ENCODE peak calls at places on chromosomes 4 and X, in four cellular contexts. One of them, this sample, is unnamed.

GRCh38 chrX:19964017-19964710 is 26.7 kb downstream of the BCLAF3 start:
- DNase-seq in transverse colon: no peak
- DNase-seq in suprapubic skin: no peak
- DNase-seq in K562: no peak
- DNase-seq in this sample: no peak

GRCh38 chrX:103608305-103608963 is 671 bp downstream of the TCEAL3 start:
- DNase-seq in transverse colon: no peak
- DNase-seq in suprapubic skin: no peak
- DNase-seq in K562: no peak
- DNase-seq in this sample: no peak

GRCh38 chr4:67167849-67168248 is 377.5 kb downstream of the CENPC start:
- DNase-seq in transverse colon: no peak
- DNase-seq in suprapubic skin: no peak
- DNase-seq in K562: no peak
- DNase-seq in this sample: no peak

GRCh38 chr4:32025840-32026459 is 1305.8 kb downstream of the PCDH7 start:
- DNase-seq in transverse colon: peak
- DNase-seq in suprapubic skin: no peak
- DNase-seq in K562: no peak
- DNase-seq in this sample: no peak

GRCh38 chr4:182238355-182238931 is 4.8 kb upstream of the TENM3 start:
- DNase-seq in transverse colon: no peak
- DNase-seq in suprapubic skin: no peak
- DNase-seq in K562: no peak
- DNase-seq in this sample: no peak

GRCh38 chr4:8488791-8489369 is 48.3 kb downstream of the TRMT44 start:
- DNase-seq in transverse colon: no peak
- DNase-seq in suprapubic skin: no peak
- DNase-seq in K562: no peak
- DNase-seq in this sample: no peak

GRCh38 chrX:10398271-10398670 is 222.1 kb downstream of the MID1 start:
- DNase-seq in transverse colon: no peak
- DNase-seq in suprapubic skin: no peak
- DNase-seq in K562: no peak
- DNase-seq in this sample: no peak

GRCh38 chr4:83771113-83771705 is 235.3 kb downstream of the GPAT3 start:
- DNase-seq in transverse colon: peak
- DNase-seq in suprapubic skin: no peak
- DNase-seq in K562: peak
- DNase-seq in this sample: no peak

GRCh38 chrX:8192276-8192675 is 21.2 kb upstream of the VCX2 start:
- DNase-seq in transverse colon: no peak
- DNase-seq in suprapubic skin: no peak
- DNase-seq in K562: no peak
- DNase-seq in this sample: no peak

GRCh38 chr4:2059726-2060577 is 825 bp downstream of the NAT8L start:
- DNase-seq in transverse colon: no peak
- DNase-seq in suprapubic skin: no peak
- DNase-seq in K562: peak
- DNase-seq in this sample: no peak

GRCh38 chr4:6239486-6239885 is 30.2 kb upstream of the WFS1 start:
- DNase-seq in transverse colon: no peak
- DNase-seq in suprapubic skin: no peak
- DNase-seq in K562: no peak
- DNase-seq in this sample: peak

GRCh38 chr4:13541176-13541604 is 3.1 kb downstream of the NKX3-2 start:
- DNase-seq in transverse colon: no peak
- DNase-seq in suprapubic skin: no peak
- DNase-seq in K562: no peak
- DNase-seq in this sample: peak

GRCh38 chr4:3689006-3689405 is 77.2 kb upstream of the ADRA2C start:
- DNase-seq in transverse colon: no peak
- DNase-seq in suprapubic skin: peak
- DNase-seq in K562: peak
- DNase-seq in this sample: peak

GRCh38 chrX:40253770-40254169 is 156.0 kb upstream of the BCOR start:
- DNase-seq in transverse colon: no peak
- DNase-seq in suprapubic skin: no peak
- DNase-seq in K562: peak
- DNase-seq in this sample: no peak
- TF ChIP-seq EP300 in transverse colon: no peak
- TF ChIP-seq EP300 in suprapubic skin: no peak
- TF ChIP-seq EP300 in K562: no peak
- TF ChIP-seq EP300 in this sample: no peak

DNA sequence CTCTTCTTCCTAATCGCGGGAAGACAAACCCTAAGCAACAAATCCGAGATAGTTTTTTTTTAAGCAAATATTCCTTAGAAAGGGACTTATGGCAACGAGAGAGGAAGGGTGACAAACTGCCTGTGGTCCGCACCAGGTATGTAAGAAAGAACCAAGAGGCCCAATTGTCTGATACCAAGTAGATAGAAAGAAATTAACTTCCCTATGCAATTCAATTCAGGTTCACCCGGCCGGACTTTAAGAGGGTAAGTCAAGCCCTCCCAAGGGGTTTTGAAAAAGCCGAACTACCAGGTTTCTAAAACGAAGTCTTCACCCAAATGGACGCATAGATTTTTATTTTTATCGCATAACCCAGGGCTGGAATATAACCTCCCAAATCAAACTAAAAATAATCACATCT is 1.7 kb upstream of the MAB21L2 start:
- DNase-seq in transverse colon: no peak
- DNase-seq in suprapubic skin: no peak
- DNase-seq in K562: no peak
- DNase-seq in this sample: no peak
- H3K4me3 ChIP-seq in transverse colon: peak
- H3K4me3 ChIP-seq in suprapubic skin: no peak
- H3K4me3 ChIP-seq in K562: no peak
- H3K4me3 ChIP-seq in this sample: peak

DNA sequence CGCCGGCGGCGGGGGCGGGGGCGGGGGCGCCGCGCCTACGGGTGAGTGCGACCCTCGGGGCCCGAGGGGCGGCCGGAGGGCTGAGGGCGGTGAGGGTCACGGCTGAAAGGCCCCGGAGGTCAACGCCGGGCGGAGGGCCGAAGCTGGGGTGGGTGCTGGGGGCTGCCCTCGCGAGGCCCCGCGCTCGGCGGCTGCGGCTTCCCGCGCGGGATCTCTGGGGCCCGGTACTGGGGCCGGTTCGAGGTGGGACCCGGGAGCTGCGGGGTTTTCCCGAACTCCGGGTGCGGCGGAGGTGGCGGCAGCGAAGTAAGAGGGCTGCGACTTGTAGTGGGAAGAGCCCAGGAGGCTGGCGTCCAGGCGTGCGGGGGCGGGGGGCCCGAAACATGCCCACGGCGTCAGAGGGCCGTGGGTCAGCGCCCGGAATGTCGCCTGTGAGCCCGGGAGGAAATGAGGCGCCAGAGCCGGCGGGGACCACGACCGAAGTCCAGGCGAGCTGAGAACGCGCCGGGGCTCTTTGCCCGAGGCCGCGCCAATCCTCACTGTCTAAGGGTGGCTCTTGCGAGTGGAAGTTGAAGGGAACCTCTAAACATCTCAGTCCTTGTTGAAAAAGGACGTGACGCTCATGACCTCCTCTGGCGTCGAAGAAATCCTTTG is 407 bp downstream of the IL13RA1 start:
- DNase-seq in transverse colon: peak
- DNase-seq in suprapubic skin: peak
- DNase-seq in K562: no peak
- DNase-seq in this sample: no peak
- TF ChIP-seq POLR2A in transverse colon: peak
- TF ChIP-seq POLR2A in suprapubic skin: no peak
- TF ChIP-seq POLR2A in K562: no peak
- TF ChIP-seq POLR2A in this sample: no peak

DNA sequence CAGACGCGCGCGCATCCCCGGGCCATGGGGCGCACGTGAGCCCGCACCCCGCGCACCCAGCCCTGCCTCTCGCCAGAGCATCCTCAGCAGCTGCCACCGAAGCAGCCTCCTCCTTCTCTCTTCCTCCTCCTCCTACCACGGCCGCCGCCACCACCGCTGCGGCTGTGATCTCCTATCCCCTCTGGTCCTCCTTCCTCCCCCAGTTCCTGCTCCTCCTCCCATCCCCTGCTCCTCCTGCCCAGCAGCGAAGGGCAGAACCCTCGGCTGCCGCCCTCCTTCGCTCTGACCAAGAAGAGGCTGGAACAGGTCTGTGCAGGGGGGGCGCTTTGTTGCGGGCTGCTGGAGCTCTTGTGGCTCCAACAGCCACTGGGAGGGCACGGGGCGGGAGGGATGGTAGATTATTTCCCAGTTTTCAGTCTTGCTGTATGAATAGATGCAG is 148.7 kb upstream of the CHRDL1 start:
- DNase-seq in transverse colon: no peak
- DNase-seq in suprapubic skin: no peak
- DNase-seq in K562: no peak
- DNase-seq in this sample: no peak
- TF ChIP-seq EP300 in transverse colon: no peak
- TF ChIP-seq EP300 in suprapubic skin: no peak
- TF ChIP-seq EP300 in K562: no peak
- TF ChIP-seq EP300 in this sample: no peak

GRCh38 chrX:123513585-123514278 is 219.1 kb downstream of the THOC2 start:
- DNase-seq in transverse colon: no peak
- DNase-seq in suprapubic skin: no peak
- DNase-seq in K562: no peak
- DNase-seq in this sample: no peak
- H3K4me3 ChIP-seq in transverse colon: peak
- H3K4me3 ChIP-seq in suprapubic skin: no peak
- H3K4me3 ChIP-seq in K562: peak
- H3K4me3 ChIP-seq in this sample: no peak

GRCh38 chr4:98467627-98468072 is 190.8 kb downstream of the TSPAN5 start:
- DNase-seq in transverse colon: peak
- DNase-seq in suprapubic skin: peak
- DNase-seq in K562: peak
- DNase-seq in this sample: peak
- TF ChIP-seq POLR2A in transverse colon: no peak
- TF ChIP-seq POLR2A in suprapubic skin: no peak
- TF ChIP-seq POLR2A in K562: no peak
- TF ChIP-seq POLR2A in this sample: no peak

DNA sequence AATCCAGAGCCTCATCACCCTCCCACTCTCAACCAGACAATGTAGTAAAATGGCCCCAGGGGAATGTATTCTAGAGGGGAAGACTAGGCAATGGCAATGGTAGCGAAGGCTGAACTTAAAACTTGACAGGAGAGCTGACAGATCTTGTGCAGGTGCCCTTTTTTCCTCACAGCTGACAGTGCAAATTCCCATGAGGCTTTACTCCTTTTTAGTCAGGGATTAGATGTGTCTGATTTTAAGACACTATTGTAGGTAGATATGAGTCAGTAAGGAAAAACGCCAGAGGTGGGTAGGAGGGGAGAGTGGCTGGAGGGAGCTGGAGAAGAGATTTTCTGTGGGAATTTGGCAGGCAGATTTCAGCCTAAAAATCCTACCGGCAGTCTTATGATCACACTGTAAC is 10.7 kb downstream of the CAPN6 start:
- DNase-seq in transverse colon: no peak
- DNase-seq in suprapubic skin: no peak
- DNase-seq in K562: no peak
- DNase-seq in this sample: no peak
- TF ChIP-seq EP300 in transverse colon: no peak
- TF ChIP-seq EP300 in suprapubic skin: no peak
- TF ChIP-seq EP300 in K562: no peak
- TF ChIP-seq EP300 in this sample: no peak

GRCh38 chr4:186642530-186642929 is 81.1 kb downstream of the FAT1 start:
- DNase-seq in transverse colon: no peak
- DNase-seq in suprapubic skin: no peak
- DNase-seq in K562: no peak
- DNase-seq in this sample: no peak

GRCh38 chr4:186644737-186645261 is 78.9 kb downstream of the FAT1 start:
- DNase-seq in transverse colon: no peak
- DNase-seq in suprapubic skin: no peak
- DNase-seq in K562: no peak
- DNase-seq in this sample: no peak

GRCh38 chr4:186644316-186644638 is 79.4 kb downstream of the FAT1 start:
- DNase-seq in transverse colon: no peak
- DNase-seq in suprapubic skin: no peak
- DNase-seq in K562: no peak
- DNase-seq in this sample: no peak

GRCh38 chr4:186642998-186643397 is 80.7 kb downstream of the FAT1 start:
- DNase-seq in transverse colon: no peak
- DNase-seq in suprapubic skin: no peak
- DNase-seq in K562: no peak
- DNase-seq in this sample: no peak

GRCh38 chr4:186643501-186644315 is 79.9 kb downstream of the FAT1 start:
- DNase-seq in transverse colon: no peak
- DNase-seq in suprapubic skin: no peak
- DNase-seq in K562: no peak
- DNase-seq in this sample: no peak
- H3K4me3 ChIP-seq in transverse colon: no peak
- H3K4me3 ChIP-seq in suprapubic skin: no peak
- H3K4me3 ChIP-seq in K562: no peak
- H3K4me3 ChIP-seq in this sample: no peak

GRCh38 chr4:78693777-78694456 is 82.2 kb upstream of the BMP2K start:
- DNase-seq in transverse colon: no peak
- DNase-seq in suprapubic skin: no peak
- DNase-seq in K562: no peak
- DNase-seq in this sample: no peak
- TF ChIP-seq POLR2A in transverse colon: no peak
- TF ChIP-seq POLR2A in suprapubic skin: no peak
- TF ChIP-seq POLR2A in K562: no peak
- TF ChIP-seq POLR2A in this sample: no peak

GRCh38 chr4:151690164-151690856 is 70.5 kb downstream of the GATB start:
- DNase-seq in transverse colon: no peak
- DNase-seq in suprapubic skin: no peak
- DNase-seq in K562: no peak
- DNase-seq in this sample: no peak
- TF ChIP-seq EP300 in transverse colon: no peak
- TF ChIP-seq EP300 in suprapubic skin: no peak
- TF ChIP-seq EP300 in K562: no peak
- TF ChIP-seq EP300 in this sample: no peak